ENCODE peak calls at places on chromosome 1, in eight cellular contexts. K is T-helper 9 cell; T is ELR; J is left ventricle myocardium superior; L is Kasumi-1; F is T-helper 2 cell; Y is HT1080; R is activated naive CD8-positive, alpha-beta T cell treated with anti-CD3 and anti-CD28 coated beads for 36 hours. M is an unnamed sample.

GRCh38 chr1:45172015-45172414 is 34.4 kb downstream of the ZSWIM5 start:
- DNase-seq in T (peak; percentile 18), Y (peak; percentile 4), F (no peak), R (no peak), J (no peak), K (no peak), L (no peak), M (peak; percentile 24)

GRCh38 chr1:187413770-187414169 is 585.0 kb downstream of the PLA2G4A start:
- DNase-seq in F (no peak), L (no peak), Y (no peak), T (peak; percentile 43), R (no peak), J (no peak), K (no peak), M (no peak)

GRCh38 chr1:220028496-220028895 is 17.8 kb downstream of the EPRS1 start:
- DNase-seq in Y (no peak), T (no peak), J (no peak), K (no peak), L (no peak), R (no peak), F (no peak), M (no peak)

GRCh38 chr1:89746424-89747149 is 74.2 kb upstream of the LRRC8D start:
- DNase-seq in R (no peak), T (no peak), Y (no peak), K (no peak), J (no peak), L (no peak), F (no peak), M (no peak)

GRCh38 chr1:206693029-206693428 is 8.3 kb downstream of the MAPKAPK2 start:
- DNase-seq in F (no peak), J (peak; percentile 94), L (no peak), Y (peak; percentile 82), R (no peak), T (peak; percentile 76), K (no peak), M (peak; percentile 91)

GRCh38 chr1:222600274-222600673 is 10.5 kb upstream of the TAF1A start:
- DNase-seq in L (no peak), F (no peak), T (no peak), K (no peak), Y (no peak), R (no peak), J (no peak), M (no peak)

GRCh38 chr1:227544067-227544655 is 19.2 kb upstream of the ZNF678 start:
- DNase-seq in F (no peak), K (no peak), Y (no peak), R (no peak), L (no peak), J (no peak), T (no peak), M (no peak)

GRCh38 chr1:94883688-94884087 is 43.2 kb downstream of the CNN3 start:
- DNase-seq in K (no peak), Y (no peak), T (peak; percentile 52), L (no peak), J (no peak), R (peak; percentile 11), F (no peak), M (peak; percentile 78)

M was measured in GM23248.